ENCODE peak calls at places on chromosomes 7 and 10, in ten cellular contexts. O is hepatocyte; B is bronchial epithelial cell; Q is neural crest cell; L is Panc1; C is fibroblast of pulmonary artery; N is choroid plexus epithelial cell; X is cardiac muscle cell; J is left lung; P is CD8-positive, alpha-beta T cell. M is an unnamed sample.

GRCh38 chr10:15043674-15044073 is at the start of gene OLAH:
- DNase-seq in P (no peak), X (no peak), B (peak; percentile 31), C (peak; percentile 24), N (peak; percentile 62), O (no peak), Q (no peak), J (no peak), L (no peak), M (no peak)

GRCh38 chr7:137989127-137989526 is 12.8 kb downstream of the CREB3L2 start:
- DNase-seq in N (peak; percentile 51), O (no peak), X (no peak), C (no peak), J (no peak), P (no peak), Q (no peak), L (no peak), B (no peak), M (no peak)

GRCh38 chr10:5546891-5547683 is 22.3 kb downstream of the CALML3 start:
- DNase-seq in B (peak; percentile 86), C (peak; percentile 20), P (no peak), O (peak; percentile 55), Q (no peak), J (peak; percentile 77), X (no peak), N (peak; percentile 46), L (no peak), M (peak; percentile 2)

GRCh38 chr10:33657913-33658312 is 323.4 kb upstream of the NRP1 start:
- DNase-seq in C (no peak), J (no peak), O (no peak), Q (no peak), N (no peak), B (no peak), P (no peak), X (no peak), L (no peak), M (no peak)

GRCh38 chr10:92993671-92994304 is 66.8 kb upstream of the CYP26C1 start:
- DNase-seq in J (no peak), L (no peak), B (no peak), N (no peak), P (no peak), Q (no peak), O (no peak), X (no peak), C (no peak), M (no peak)

GRCh38 chr10:34861293-34862004 is 46.4 kb upstream of the PARD3 start:
- DNase-seq in C (no peak), B (peak; percentile 52), O (peak; percentile 40), N (no peak), X (peak; percentile 3), L (no peak), P (no peak), Q (no peak), J (no peak), M (no peak)

GRCh38 chr7:117069379-117069778 is 116.1 kb downstream of the ST7 start:
- DNase-seq in J (no peak), Q (no peak), N (no peak), P (no peak), C (no peak), B (no peak), O (no peak), L (no peak), X (no peak), M (no peak)

GRCh38 chr7:4177001-4177400 is 505.1 kb upstream of the FOXK1 start:
- DNase-seq in J (peak; percentile 34), X (no peak), C (no peak), L (no peak), N (no peak), B (no peak), Q (no peak), P (no peak), O (no peak), M (no peak)

GRCh38 chr7:114761973-114762372 is 159.9 kb upstream of the MDFIC start:
- DNase-seq in P (no peak), N (no peak), B (no peak), Q (no peak), X (no peak), O (no peak), L (no peak), J (no peak), C (no peak), M (no peak)

GRCh38 chr7:148304456-148304855 is 286.1 kb upstream of the C7orf33 start:
- DNase-seq in B (peak; percentile 25), C (no peak), N (no peak), X (no peak), O (no peak), Q (no peak), L (no peak), J (no peak), P (no peak), M (no peak)

DNA sequence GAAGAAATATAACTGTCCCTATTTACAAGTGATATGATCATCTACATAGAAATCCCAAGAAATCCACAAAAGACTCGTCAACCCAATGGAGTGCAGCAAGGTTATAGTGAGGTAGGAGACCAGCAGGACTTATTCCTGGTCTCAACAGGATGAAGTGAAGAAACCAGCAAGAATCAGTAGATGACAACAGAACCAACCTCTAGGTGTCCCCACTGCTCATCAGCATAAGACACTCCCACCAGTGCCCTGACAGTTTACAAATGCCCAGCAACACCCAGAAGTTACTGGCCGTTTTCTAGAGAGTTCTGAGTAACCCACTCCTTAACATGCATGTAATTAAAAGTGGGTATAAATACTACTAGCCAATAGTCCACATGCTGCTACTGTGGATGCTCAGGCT is 470.5 kb upstream of the LRRTM3 start:
- DNase-seq in J (no peak), N (no peak), C (no peak), B (peak; percentile 18), X (no peak), P (no peak), L (no peak), O (no peak), Q (no peak), M (no peak)
- TF ChIP-seq CTCF in J (no peak), N (no peak), C (no peak), B (peak; percentile 9), X (no peak), P (no peak), L (peak; percentile 8), O (no peak), Q (no peak), M (no peak)

GRCh38 chr7:22110881-22111280 is 165.2 kb upstream of the CDCA7L start:
- DNase-seq in B (no peak), X (no peak), Q (no peak), J (no peak), L (no peak), N (peak; percentile 7), P (no peak), O (no peak), C (no peak), M (no peak)

GRCh38 chr7:22111661-22112060 is 166.0 kb upstream of the CDCA7L start:
- DNase-seq in C (no peak), J (no peak), Q (no peak), N (peak; percentile 14), B (no peak), L (no peak), O (no peak), P (no peak), X (no peak), M (no peak)

GRCh38 chr7:22110227-22110839 is 164.6 kb upstream of the CDCA7L start:
- DNase-seq in P (peak; percentile 33), B (peak; percentile 75), C (peak; percentile 92), Q (peak; percentile 70), N (peak; percentile 94), L (peak; percentile 78), X (peak; percentile 79), O (peak; percentile 84), J (no peak), M (no peak)

GRCh38 chr7:22108151-22108845 is 162.6 kb upstream of the CDCA7L start:
- DNase-seq in Q (peak; percentile 23), J (no peak), O (no peak), B (no peak), P (no peak), L (no peak), X (no peak), N (no peak), C (no peak), M (no peak)

DNA sequence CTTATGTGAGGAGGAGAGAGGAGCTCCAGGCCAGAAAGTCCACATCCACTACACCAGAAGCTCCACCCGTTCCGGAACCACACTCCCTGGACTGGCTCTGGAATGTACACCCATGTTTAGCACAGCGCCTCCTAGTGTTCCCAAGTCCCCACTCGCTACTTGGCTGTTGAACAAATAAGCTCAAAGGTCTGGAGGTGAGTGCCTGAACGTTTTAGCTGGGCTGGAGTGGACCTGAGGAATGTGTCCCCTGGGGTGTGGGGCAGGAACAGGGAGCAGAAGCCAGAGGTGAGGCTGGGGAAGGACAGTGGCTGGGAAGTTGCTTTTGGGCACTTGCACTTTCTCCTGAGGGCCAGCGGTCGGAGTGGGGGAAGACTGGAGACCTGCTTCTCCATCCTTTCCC is 164.1 kb upstream of the CDCA7L start:
- DNase-seq in Q (no peak), L (no peak), C (peak; percentile 60), B (peak; percentile 16), O (peak; percentile 59), J (no peak), P (no peak), N (peak; percentile 72), X (peak; percentile 53), M (no peak)
- TF ChIP-seq CTCF in Q (no peak), L (no peak), C (peak; percentile 49), B (peak; percentile 56), O (no peak), J (no peak), P (no peak), N (peak; percentile 71), X (peak; percentile 44), M (no peak)

GRCh38 chr10:51001587-51001986 is 72.7 kb upstream of the PRKG1 start:
- DNase-seq in X (no peak), Q (no peak), O (peak; percentile 48), J (no peak), P (no peak), C (peak; percentile 58), N (peak; percentile 59), B (peak; percentile 17), L (no peak), M (no peak)
- TF ChIP-seq CTCF in X (peak; percentile 58), Q (peak; percentile 80), O (peak; percentile 78), J (peak; percentile 50), P (peak; percentile 53), C (peak; percentile 59), N (peak; percentile 59), B (peak; percentile 18), L (peak; percentile 73), M (peak; percentile 55)

DNA sequence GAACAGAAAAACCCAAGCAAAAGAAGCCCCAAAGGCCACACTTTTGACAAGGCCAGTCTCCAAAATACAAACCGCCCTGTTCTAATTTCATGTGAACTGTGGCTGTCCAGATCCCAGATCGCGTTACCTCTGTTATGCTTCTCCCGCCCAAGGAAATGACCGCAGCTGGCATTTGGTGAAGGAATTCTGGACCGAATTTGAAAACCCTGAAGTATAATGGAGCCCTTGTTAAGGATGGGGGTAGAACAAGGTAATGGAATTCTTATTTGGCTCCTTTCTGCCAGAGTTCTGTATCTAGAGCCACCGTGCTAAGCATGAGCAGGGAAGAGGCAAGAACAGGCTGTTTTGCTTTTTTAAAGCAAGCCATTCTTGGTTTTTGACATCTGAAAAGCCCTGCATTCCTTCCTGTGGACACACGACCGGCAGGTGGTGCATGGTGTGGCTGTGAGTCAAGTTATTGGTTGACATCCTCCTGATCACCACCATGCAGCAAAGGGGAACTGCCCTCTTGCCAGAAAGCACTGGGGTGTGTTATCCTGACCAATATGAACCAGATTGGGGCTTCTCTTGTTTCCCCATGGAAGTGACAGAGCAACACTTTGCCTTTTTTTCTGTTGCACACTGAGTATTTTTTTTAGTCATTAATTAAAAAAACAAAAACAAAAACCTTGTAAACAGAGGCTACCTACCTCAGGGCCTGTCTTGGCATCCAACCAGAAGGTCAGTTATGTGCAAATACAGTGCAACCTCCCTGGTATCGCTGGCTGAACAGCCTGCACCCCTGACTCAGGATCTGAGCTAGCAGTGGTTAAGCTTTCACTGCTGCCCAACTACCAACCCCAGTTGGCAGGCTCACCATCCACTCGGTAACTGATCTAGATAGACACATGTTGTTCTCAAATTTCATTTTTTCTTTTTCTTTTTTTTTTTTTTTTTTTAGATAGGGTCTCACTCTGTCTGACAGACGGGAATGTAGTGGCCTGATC is 14.2 kb downstream of the UCMA start:
- DNase-seq in X (no peak), P (no peak), N (peak; percentile 39), O (peak; percentile 32), C (peak; percentile 15), J (no peak), B (peak; percentile 32), Q (no peak), L (peak; percentile 27), M (no peak)
- TF ChIP-seq CTCF in X (no peak), P (no peak), N (peak; percentile 51), O (peak; percentile 13), C (peak; percentile 13), J (no peak), B (peak; percentile 36), Q (peak; percentile 34), L (peak; percentile 58), M (no peak)